ENCODE peak calls at places on chromosomes 11 and 22, in four cellular contexts. V, U, G and W are unnamed samples.

GRCh38 chr22:39245130-39246039 is 603 bp upstream of the PDGFB start:
- DNase-seq in V (no peak), G (no peak), U (no peak), W (no peak)

GRCh38 chr11:62645660-62645933 is 816 bp downstream of the GANAB start:
- DNase-seq in V (no peak), U (no peak), G (no peak), W (no peak)

GRCh38 chr11:44446341-44446712 is 119.1 kb upstream of the CD82 start:
- DNase-seq in U (no peak), V (no peak), G (no peak), W (no peak)

GRCh38 chr11:103581680-103582265 is 454.7 kb upstream of the DDI1 start:
- DNase-seq in U (no peak), V (no peak), G (peak), W (no peak)

GRCh38 chr11:6705905-6706535 is 22.9 kb upstream of the MRPL17 start:
- DNase-seq in U (peak), V (peak), G (peak), W (no peak)

GRCh38 chr22:19019029-19019678 is 83.1 kb upstream of the PRODH start:
- DNase-seq in U (no peak), G (no peak), V (no peak), W (no peak)

GRCh38 chr11:132106336-132106982 is 736.0 kb downstream of the NTM start:
- DNase-seq in V (no peak), U (no peak), G (peak), W (no peak)

GRCh38 chr11:32109138-32109537 is 18.3 kb downstream of the RCN1 start:
- DNase-seq in U (no peak), V (no peak), G (peak), W (no peak)

GRCh38 chr11:61908730-61909622 is 8.4 kb downstream of the RAB3IL1 start:
- DNase-seq in G (no peak), U (no peak), V (peak), W (no peak)

GRCh38 chr11:101428918-101429317 is 154.9 kb downstream of the TRPC6 start:
- DNase-seq in V (no peak), U (no peak), G (peak), W (no peak)

GRCh38 chr11:78397398-78397797 is 20.2 kb downstream of the GAB2 start:
- DNase-seq in U (no peak), G (no peak), V (no peak), W (no peak)

GRCh38 chr11:102666331-102666957 is 39.1 kb downstream of the MMP27 start:
- DNase-seq in G (peak), V (no peak), U (peak), W (peak)

GRCh38 chr22:38700271-38700788 is 413 bp downstream of the JOSD1 start:
- DNase-seq in U (no peak), G (no peak), V (peak), W (no peak)

GRCh38 chr22:37741312-37741795 is 44.5 kb downstream of the TRIOBP start:
- DNase-seq in U (no peak), G (peak), V (peak), W (peak)

GRCh38 chr22:24768537-24769374 is 5.8 kb downstream of the PIWIL3 start:
- DNase-seq in G (peak), U (peak), V (peak), W (no peak)

GRCh38 chr11:108775324-108775723 is 110.5 kb downstream of the DDX10 start:
- DNase-seq in V (no peak), U (no peak), G (no peak), W (no peak)

GRCh38 chr11:111585371-111585770 is 16.9 kb upstream of the SIK2 start:
- DNase-seq in U (no peak), V (no peak), G (peak), W (no peak)

GRCh38 chr11:119850822-119851409 is 121.9 kb upstream of the NECTIN1 start:
- DNase-seq in U (no peak), G (no peak), V (no peak), W (no peak)

GRCh38 chr11:119852741-119853140 is 123.7 kb upstream of the NECTIN1 start:
- DNase-seq in V (no peak), G (no peak), U (no peak), W (no peak)

GRCh38 chr11:119855066-119855465 is 126.1 kb upstream of the NECTIN1 start:
- DNase-seq in V (no peak), G (no peak), U (no peak), W (no peak)

GRCh38 chr11:119854521-119854920 is 125.5 kb upstream of the NECTIN1 start:
- DNase-seq in G (no peak), U (peak), V (no peak), W (no peak)

GRCh38 chr11:119853581-119854360 is 124.8 kb upstream of the NECTIN1 start:
- DNase-seq in V (no peak), U (no peak), G (no peak), W (no peak)
- TF ChIP-seq CTCF in V (no peak), U (no peak), G (no peak), W (no peak)

DNA sequence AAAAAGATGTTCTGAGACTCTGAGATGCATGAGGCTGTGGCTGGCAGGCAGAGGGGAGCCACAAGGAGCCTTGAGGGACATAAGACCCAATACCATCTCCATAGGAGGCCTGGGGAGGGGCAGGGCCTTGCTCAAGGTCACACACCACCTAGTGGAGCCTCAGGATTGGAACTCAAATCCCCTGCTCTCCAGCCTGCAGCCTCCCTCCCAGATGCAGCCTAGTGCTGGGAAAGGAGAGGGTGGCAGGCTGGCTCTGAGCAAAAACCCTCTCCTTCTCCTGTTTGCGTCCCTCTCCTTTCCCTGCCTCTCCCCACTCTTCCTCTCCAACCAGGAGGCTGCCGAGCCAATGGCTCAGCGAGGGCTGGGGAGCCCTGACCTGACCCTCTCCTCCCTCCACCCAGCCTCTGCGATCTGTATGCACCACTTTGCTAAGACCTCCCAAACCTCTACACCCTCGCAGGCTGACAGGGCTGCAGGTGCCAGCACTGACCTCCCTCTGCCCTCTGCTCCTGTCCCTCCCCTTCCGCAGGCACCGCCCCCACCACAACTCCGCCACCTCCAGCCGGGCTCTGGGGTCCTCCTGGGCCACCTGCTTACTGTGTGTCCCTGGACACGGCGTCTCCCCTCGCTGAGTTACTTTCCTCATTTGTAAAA is 14.7 kb downstream of the IGLL1 start:
- DNase-seq in V (no peak), U (no peak), G (no peak), W (no peak)
- H3K4me3 ChIP-seq in V (peak), U (peak), G (no peak), W (no peak)

GRCh38 chr11:82818399-82819043 is 81.7 kb downstream of the PRCP start:
- DNase-seq in G (no peak), U (no peak), V (no peak), W (no peak)
- TF ChIP-seq CTCF in G (no peak), U (no peak), V (no peak), W (no peak)

DNA sequence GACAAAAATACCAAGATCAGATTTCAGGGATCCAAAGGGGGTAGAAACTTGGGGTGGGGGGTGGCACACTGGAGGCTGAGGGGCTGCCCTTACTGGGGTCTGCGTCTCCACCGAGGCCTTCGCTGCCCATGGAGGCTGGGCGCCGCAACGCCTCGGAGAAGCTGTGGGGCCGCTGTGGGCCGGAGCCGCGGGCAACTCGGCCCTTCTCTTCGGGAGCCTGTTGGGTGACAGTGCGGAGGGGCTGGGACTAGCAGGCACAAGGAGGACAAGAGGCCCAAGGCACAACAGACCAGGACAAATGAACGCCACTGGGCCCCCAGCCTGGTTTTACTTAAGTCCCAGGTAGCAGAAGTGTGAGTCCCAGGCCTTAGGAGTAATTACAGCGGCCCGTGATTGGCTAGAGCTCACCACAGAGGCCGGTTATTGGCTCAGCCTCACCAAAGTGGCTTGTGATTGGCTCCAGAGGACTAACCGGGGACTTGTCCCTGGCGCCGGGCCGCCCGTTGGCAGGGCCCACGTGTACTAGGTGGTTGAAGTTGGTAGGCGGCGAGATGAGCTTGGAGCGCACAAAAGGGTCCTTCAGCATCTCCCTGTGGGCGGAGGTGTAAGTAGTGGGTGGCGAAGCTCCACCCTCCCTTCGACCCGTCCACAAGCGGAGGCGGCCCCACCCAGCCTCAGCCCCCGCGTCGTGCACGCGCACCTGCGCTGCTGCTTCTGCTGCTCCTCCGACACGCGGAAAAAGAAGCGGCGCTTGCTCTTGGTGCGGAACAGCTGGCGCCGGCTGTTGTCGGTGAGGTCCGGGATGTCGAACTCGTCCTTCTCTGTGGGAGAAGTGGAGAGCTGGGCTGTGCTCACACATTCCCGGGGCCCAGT is 16.5 kb upstream of the MEN1 start:
- DNase-seq in G (no peak), V (no peak), U (no peak), W (no peak)
- H3K4me3 ChIP-seq in G (no peak), V (no peak), U (no peak), W (no peak)

DNA sequence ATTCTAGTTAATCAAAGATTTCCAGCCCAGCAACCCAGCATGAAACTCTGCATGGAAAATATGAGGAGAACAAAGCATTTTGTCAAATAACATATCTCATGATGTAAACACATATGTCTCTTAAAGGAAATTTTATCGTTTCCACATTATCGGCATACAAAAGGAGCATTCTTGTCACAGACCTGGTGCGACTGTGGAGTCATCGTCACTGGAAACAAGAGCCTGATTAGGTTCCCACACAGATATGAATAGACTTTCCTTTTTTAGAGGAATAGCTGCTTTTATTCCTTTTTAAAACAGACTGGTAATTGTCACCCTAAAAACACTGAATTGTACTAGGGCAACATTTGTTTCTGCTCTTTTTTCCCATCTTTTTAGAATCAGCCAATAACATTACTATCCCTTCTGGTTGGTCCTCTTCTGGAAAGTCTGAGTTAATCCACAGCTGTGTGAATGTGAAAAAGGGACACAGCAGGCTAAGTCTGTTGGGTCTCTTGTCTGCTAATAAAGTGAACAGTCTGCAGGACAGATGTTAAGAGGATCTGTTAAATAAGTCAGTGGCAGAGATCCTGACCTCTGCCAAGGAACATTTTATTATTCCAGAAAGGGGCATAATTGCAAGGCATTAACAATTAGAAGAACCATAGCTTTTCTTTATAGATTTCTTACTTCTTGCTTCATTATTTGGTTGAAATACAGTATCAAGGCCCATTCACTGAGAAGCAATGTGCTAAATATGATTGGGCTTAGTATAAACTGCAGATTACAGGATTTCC is 274.4 kb downstream of the SOX6 start:
- DNase-seq in U (no peak), G (no peak), V (no peak), W (no peak)
- TF ChIP-seq CTCF in U (no peak), G (no peak), V (no peak), W (no peak)

GRCh38 chr22:29581799-29582198 is 886 bp upstream of the NIPSNAP1 start:
- DNase-seq in G (no peak), U (no peak), V (no peak), W (no peak)
- H3K4me3 ChIP-seq in G (no peak), U (peak), V (no peak), W (no peak)

GRCh38 chr22:21959274-21960074 is 6.8 kb upstream of the PPM1F start:
- DNase-seq in V (no peak), U (no peak), G (no peak), W (no peak)

GRCh38 chr22:21960200-21961126 is 7.8 kb upstream of the PPM1F start:
- DNase-seq in G (no peak), V (no peak), U (no peak), W (no peak)

GRCh38 chr22:21961127-21961867 is 8.6 kb upstream of the PPM1F start:
- DNase-seq in V (no peak), U (no peak), G (no peak), W (no peak)

GRCh38 chr22:21961886-21962654 is 9.4 kb upstream of the PPM1F start:
- DNase-seq in V (no peak), G (peak), U (peak), W (no peak)

DNA sequence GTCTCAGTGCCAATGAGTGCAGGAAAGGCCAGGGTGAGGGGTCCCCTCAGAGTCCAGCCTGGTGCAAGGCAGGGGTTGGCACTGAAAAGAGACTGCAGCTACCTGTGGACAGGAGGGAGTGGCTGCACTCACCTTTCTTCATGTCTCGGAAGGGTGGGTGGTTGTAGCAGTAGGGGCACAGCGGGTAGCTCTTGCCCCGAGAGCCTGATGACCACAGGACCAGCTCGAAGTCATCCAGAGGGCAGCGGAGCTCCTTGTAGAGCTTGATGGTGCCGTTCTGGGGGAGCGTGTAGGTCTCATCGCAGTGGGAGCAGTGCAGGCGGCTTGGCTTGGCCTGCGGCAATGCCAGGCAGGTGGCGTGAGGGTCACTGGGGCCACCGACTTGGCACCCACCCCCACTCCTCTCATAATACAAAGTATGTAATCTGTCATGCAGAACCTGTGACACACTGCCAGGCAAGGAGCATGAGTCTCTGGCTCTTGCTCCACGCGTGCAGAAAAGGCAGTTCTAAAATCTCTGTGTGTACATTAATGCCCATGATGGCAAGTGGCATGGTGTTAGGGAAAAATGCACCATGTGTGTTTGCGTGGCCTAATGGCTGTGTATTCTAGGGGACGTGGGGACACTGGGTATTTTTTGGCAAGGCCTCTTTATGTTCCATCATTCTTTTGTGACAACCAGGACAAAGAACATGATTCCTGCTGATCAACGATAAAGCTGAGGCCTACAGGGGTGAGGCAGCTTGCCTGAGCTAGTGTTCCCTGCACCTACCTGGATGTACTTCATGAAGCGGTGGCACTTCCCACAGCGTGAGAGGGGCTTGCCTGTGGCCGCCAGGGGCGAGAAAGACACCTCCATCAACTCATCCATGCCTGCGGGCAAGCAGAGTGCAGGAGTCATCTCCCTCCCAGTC is 6.0 kb upstream of the PPM1F start:
- DNase-seq in G (no peak), U (no peak), V (no peak), W (no peak)
- TF ChIP-seq CTCF in G (no peak), U (no peak), V (no peak), W (no peak)

DNA sequence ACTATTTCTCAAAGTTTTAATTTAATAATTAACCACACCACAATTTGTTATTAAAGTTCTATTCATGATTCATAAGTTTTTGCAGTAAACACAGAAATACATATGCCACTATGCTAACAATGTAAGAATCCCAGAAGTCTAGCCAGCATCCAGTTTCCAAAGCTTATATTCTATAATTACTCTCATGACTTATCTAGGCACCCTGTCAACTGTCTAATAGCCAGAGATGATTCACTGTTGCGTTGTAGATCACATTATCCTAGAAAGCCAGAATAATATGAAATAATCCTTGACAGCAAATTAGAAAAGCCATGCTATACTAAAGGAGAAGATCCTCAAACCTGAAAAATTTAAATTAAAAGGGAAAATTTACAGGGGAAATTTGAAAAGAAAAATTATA is 141.0 kb downstream of the SOX6 start:
- DNase-seq in G (no peak), U (no peak), V (no peak), W (no peak)
- H3K4me3 ChIP-seq in G (no peak), U (no peak), V (no peak), W (no peak)

DNA sequence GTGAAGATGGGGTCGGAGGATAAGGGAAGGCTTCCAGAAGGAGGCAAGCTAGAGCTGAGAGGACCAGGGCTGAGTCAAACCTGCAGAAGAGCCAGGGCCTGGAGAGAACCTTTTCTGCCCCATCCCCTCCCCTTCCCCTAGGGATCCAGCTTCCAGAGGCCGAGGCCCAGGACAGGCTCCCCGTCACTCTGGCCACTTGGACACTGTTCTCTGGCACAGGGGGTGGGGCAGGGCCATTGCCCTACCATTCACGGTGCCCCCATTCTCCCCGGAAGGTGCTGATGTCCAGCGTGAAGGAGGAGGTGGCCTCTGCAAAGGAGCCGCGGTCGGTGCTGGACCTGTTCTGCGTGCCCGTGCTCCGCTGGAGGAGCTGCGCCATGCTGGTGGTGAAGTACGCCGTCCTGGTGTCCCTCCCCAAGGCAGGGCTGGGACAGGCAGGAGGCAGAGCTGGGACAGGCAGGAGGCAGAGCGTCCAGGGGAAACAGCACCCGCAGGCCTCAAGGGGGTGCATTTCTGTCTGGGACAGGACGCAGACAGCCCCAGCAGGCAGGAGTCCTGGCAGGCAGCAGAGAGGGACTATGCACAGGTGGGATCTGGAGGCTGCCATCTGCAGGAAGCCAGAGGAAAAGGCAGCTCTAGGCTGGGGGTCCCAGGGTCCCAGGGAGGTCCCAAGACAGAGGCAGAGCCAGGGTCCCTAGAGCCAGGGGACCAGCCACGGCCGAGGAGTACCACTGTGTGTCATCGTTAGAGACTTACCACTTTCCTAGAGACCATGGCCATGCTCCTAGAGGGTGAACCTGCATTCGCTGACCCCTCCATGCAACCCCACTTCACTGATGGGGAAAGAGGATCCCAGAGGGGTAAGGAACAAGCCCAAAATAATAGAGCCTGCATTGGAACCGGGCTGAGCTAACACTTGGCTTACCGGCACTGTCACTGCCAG is 25.8 kb upstream of the SLC22A12 start:
- DNase-seq in V (no peak), U (no peak), G (no peak), W (no peak)
- TF ChIP-seq CTCF in V (no peak), U (no peak), G (no peak), W (no peak)

GRCh38 chr22:29202231-29203192 is 3.2 kb upstream of the EMID1 start:
- DNase-seq in G (peak), V (peak), U (no peak), W (no peak)
- H3K4me3 ChIP-seq in G (no peak), V (no peak), U (no peak), W (no peak)